ENCODE peak calls at places on chromosomes 13 and 19, in six cellular contexts. One of them, this sample, is unnamed.

GRCh38 chr19:33863436-33863835 is 66.8 kb downstream of the KCTD15 start:
- DNase-seq in GM12878: no peak
- DNase-seq in HCT116: no peak
- DNase-seq in IMR-90: no peak
- DNase-seq in K562: no peak
- DNase-seq in A549: no peak
- DNase-seq in this sample: no peak

GRCh38 chr19:510606-511100 is 3.4 kb downstream of the TPGS1 start:
- DNase-seq in A549: peak; percentile 54
- DNase-seq in IMR-90: peak; percentile 81
- DNase-seq in GM12878: peak; percentile 57
- DNase-seq in HCT116: peak; percentile 80
- DNase-seq in K562: peak; percentile 92
- DNase-seq in this sample: peak; percentile 98

GRCh38 chr13:98848736-98849135 is 96.3 kb upstream of the SLC15A1 start:
- DNase-seq in GM12878: no peak
- DNase-seq in IMR-90: peak; percentile 68
- DNase-seq in HCT116: no peak
- DNase-seq in K562: no peak
- DNase-seq in A549: no peak
- DNase-seq in this sample: no peak

GRCh38 chr19:5624154-5624663 is 1.3 kb downstream of the SAFB start:
- DNase-seq in GM12878: no peak
- DNase-seq in K562: peak; percentile 38
- DNase-seq in IMR-90: peak; percentile 61
- DNase-seq in HCT116: no peak
- DNase-seq in A549: no peak
- DNase-seq in this sample: peak; percentile 45

GRCh38 chr13:59790626-59791025 is 373.1 kb downstream of the DIAPH3 start:
- DNase-seq in GM12878: no peak
- DNase-seq in A549: no peak
- DNase-seq in IMR-90: peak; percentile 11
- DNase-seq in K562: no peak
- DNase-seq in HCT116: no peak
- DNase-seq in this sample: no peak

GRCh38 chr13:52034616-52035226 is 10.2 kb downstream of the UTP14C start:
- DNase-seq in IMR-90: peak; percentile 20
- DNase-seq in HCT116: no peak
- DNase-seq in GM12878: no peak
- DNase-seq in K562: no peak
- DNase-seq in A549: no peak
- DNase-seq in this sample: no peak

GRCh38 chr19:7292950-7293794 is 1.0 kb downstream of the INSR start:
- DNase-seq in HCT116: no peak
- DNase-seq in K562: no peak
- DNase-seq in GM12878: no peak
- DNase-seq in IMR-90: no peak
- DNase-seq in A549: no peak
- DNase-seq in this sample: peak; percentile 61

GRCh38 chr13:113288880-113289279 is 8.2 kb upstream of the LAMP1 start:
- DNase-seq in A549: no peak
- DNase-seq in K562: no peak
- DNase-seq in IMR-90: no peak
- DNase-seq in GM12878: no peak
- DNase-seq in HCT116: no peak
- DNase-seq in this sample: no peak

GRCh38 chr19:41997121-41997850 is 3.3 kb upstream of the ATP1A3 start:
- DNase-seq in A549: peak; percentile 95
- DNase-seq in HCT116: no peak
- DNase-seq in K562: peak; percentile 60
- DNase-seq in IMR-90: peak; percentile 22
- DNase-seq in GM12878: no peak
- DNase-seq in this sample: peak; percentile 91

GRCh38 chr13:113667771-113668490 is 912 bp downstream of the GRK1 start:
- DNase-seq in K562: no peak
- DNase-seq in A549: no peak
- DNase-seq in GM12878: no peak
- DNase-seq in IMR-90: no peak
- DNase-seq in HCT116: no peak
- DNase-seq in this sample: no peak

GRCh38 chr19:45468803-45469131 is 971 bp downstream of the FOSB start:
- DNase-seq in A549: no peak
- DNase-seq in HCT116: no peak
- DNase-seq in K562: no peak
- DNase-seq in GM12878: no peak
- DNase-seq in IMR-90: no peak
- DNase-seq in this sample: no peak

GRCh38 chr13:80361883-80362327 is 21.0 kb upstream of the SPRY2 start:
- DNase-seq in A549: no peak
- DNase-seq in GM12878: no peak
- DNase-seq in K562: peak; percentile 75
- DNase-seq in IMR-90: no peak
- DNase-seq in HCT116: no peak
- DNase-seq in this sample: no peak

GRCh38 chr19:42114412-42114811 is 17.8 kb downstream of the POU2F2 start:
- DNase-seq in GM12878: peak; percentile 50
- DNase-seq in IMR-90: no peak
- DNase-seq in HCT116: no peak
- DNase-seq in A549: no peak
- DNase-seq in K562: no peak
- DNase-seq in this sample: no peak

GRCh38 chr19:47344425-47344824 is 4.7 kb upstream of the DHX34 start:
- DNase-seq in GM12878: no peak
- DNase-seq in K562: no peak
- DNase-seq in IMR-90: no peak
- DNase-seq in HCT116: no peak
- DNase-seq in A549: no peak
- DNase-seq in this sample: no peak
- TF ChIP-seq CEBPB in GM12878: no peak
- TF ChIP-seq CEBPB in K562: no peak
- TF ChIP-seq CEBPB in IMR-90: no peak
- TF ChIP-seq CEBPB in HCT116: no peak
- TF ChIP-seq CEBPB in A549: no peak
- TF ChIP-seq CEBPB in this sample: no peak

GRCh38 chr13:28885191-28885590 is 65.1 kb downstream of the MTUS2 start:
- DNase-seq in HCT116: no peak
- DNase-seq in K562: no peak
- DNase-seq in A549: no peak
- DNase-seq in GM12878: no peak
- DNase-seq in IMR-90: no peak
- DNase-seq in this sample: no peak
- TF ChIP-seq CEBPB in HCT116: no peak
- TF ChIP-seq CEBPB in K562: no peak
- TF ChIP-seq CEBPB in A549: no peak
- TF ChIP-seq CEBPB in GM12878: no peak
- TF ChIP-seq CEBPB in IMR-90: no peak
- TF ChIP-seq CEBPB in this sample: no peak

GRCh38 chr13:23506071-23506820 is 64.0 kb upstream of the TNFRSF19 start:
- DNase-seq in GM12878: no peak
- DNase-seq in K562: no peak
- DNase-seq in HCT116: no peak
- DNase-seq in IMR-90: peak; percentile 39
- DNase-seq in A549: no peak
- DNase-seq in this sample: no peak
- TF ChIP-seq CEBPB in GM12878: no peak
- TF ChIP-seq CEBPB in K562: no peak
- TF ChIP-seq CEBPB in HCT116: no peak
- TF ChIP-seq CEBPB in IMR-90: no peak
- TF ChIP-seq CEBPB in A549: no peak
- TF ChIP-seq CEBPB in this sample: no peak

DNA sequence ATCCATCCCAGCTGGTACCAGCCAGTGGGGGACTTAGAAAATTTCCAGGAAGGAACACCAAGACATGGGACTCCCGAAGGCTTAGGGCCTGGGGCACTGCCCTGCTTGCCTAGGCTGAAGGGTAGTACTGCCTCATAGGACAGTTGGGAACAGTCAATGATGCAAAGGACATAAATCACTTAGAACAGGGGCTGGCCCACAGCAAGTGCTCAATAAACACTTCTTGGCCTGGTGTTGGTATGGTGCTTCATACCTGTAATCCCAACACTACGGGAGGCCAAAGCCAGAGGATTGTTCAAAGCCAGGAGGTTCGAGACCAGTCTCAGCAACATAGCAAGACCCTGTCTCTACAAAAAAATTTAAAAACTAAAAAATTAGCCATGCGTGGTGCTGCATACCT is 5.8 kb downstream of the KEAP1 start:
- DNase-seq in HCT116: no peak
- DNase-seq in A549: no peak
- DNase-seq in K562: no peak
- DNase-seq in IMR-90: no peak
- DNase-seq in GM12878: no peak
- DNase-seq in this sample: no peak
- TF ChIP-seq CEBPB in HCT116: no peak
- TF ChIP-seq CEBPB in A549: no peak
- TF ChIP-seq CEBPB in K562: no peak
- TF ChIP-seq CEBPB in IMR-90: no peak
- TF ChIP-seq CEBPB in GM12878: no peak
- TF ChIP-seq CEBPB in this sample: no peak

GRCh38 chr13:32011971-32012370 is 19.6 kb upstream of the FRY start:
- DNase-seq in A549: no peak
- DNase-seq in IMR-90: no peak
- DNase-seq in K562: no peak
- DNase-seq in HCT116: no peak
- DNase-seq in GM12878: no peak
- DNase-seq in this sample: no peak
- TF ChIP-seq CEBPB in A549: no peak
- TF ChIP-seq CEBPB in IMR-90: no peak
- TF ChIP-seq CEBPB in K562: no peak
- TF ChIP-seq CEBPB in HCT116: no peak
- TF ChIP-seq CEBPB in GM12878: no peak
- TF ChIP-seq CEBPB in this sample: no peak

GRCh38 chr13:110872034-110872767 is 42.7 kb downstream of the ANKRD10 start:
- DNase-seq in A549: no peak
- DNase-seq in HCT116: no peak
- DNase-seq in IMR-90: no peak
- DNase-seq in GM12878: no peak
- DNase-seq in K562: peak; percentile 45
- DNase-seq in this sample: peak; percentile 43

GRCh38 chr13:110874508-110874960 is 40.3 kb downstream of the ANKRD10 start:
- DNase-seq in A549: peak; percentile 68
- DNase-seq in GM12878: no peak
- DNase-seq in HCT116: peak; percentile 39
- DNase-seq in K562: peak; percentile 90
- DNase-seq in IMR-90: peak; percentile 46
- DNase-seq in this sample: no peak

GRCh38 chr13:110872768-110873638 is 41.9 kb downstream of the ANKRD10 start:
- DNase-seq in A549: no peak
- DNase-seq in IMR-90: no peak
- DNase-seq in HCT116: no peak
- DNase-seq in GM12878: no peak
- DNase-seq in K562: no peak
- DNase-seq in this sample: no peak

GRCh38 chr13:110875243-110875642 is 39.6 kb downstream of the ANKRD10 start:
- DNase-seq in HCT116: no peak
- DNase-seq in GM12878: no peak
- DNase-seq in A549: no peak
- DNase-seq in K562: peak; percentile 45
- DNase-seq in IMR-90: no peak
- DNase-seq in this sample: no peak

DNA sequence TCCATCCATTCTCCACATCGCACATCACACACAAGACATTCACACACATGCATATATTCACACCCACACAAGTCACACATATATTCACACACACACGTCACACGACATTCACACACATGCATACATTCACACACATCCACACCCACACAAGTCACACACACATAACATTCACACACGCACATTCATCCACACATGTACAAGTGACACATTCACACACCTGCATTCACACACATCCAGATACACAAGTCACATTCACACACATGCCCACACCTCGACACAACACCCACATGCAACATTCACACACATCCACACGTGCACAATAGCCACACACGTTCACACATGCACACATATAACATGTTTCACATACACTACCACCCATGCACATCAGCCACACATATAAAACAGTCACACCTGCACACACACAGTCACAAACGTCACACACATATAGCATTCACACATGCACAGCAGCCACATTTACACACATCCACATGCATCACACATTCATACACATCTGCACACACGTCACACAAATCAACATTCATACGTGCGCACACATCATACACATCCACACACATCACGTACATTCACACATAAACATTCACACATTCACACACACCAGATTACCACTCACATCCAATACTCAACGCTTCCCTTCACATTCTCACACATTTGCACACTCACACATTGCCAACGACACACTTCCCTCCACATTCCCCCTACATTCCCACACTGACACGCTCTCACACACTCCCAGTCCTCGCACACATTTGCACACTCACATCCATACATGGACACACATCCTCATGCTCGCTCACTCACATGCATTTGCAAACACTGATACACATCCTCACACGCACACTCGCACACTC is 41.0 kb downstream of the ANKRD10 start:
- DNase-seq in K562: no peak
- DNase-seq in IMR-90: no peak
- DNase-seq in HCT116: no peak
- DNase-seq in A549: no peak
- DNase-seq in GM12878: no peak
- DNase-seq in this sample: no peak
- TF ChIP-seq CEBPB in K562: no peak
- TF ChIP-seq CEBPB in IMR-90: no peak
- TF ChIP-seq CEBPB in HCT116: no peak
- TF ChIP-seq CEBPB in A549: no peak
- TF ChIP-seq CEBPB in GM12878: no peak
- TF ChIP-seq CEBPB in this sample: no peak

DNA sequence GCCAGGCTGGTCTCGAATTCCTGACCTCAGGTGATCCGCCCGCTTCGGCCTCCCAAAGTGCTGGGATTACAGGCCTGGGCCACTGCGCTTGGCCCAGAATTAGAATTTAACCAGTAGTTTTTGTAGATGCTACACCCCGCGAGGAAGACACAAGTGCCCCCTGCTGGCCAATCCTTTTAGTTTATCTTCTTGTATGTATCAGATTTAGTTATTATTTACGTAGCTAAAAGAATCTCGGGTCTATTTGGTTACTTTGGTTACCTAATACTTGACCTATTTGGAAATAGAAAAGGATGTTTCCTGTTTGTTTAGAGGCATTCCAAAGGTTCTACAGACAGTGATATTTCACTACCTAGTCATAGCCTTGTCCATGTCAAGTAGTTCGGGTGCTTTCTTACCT is 22.0 kb downstream of the MUC16 start:
- DNase-seq in K562: peak; percentile 56
- DNase-seq in IMR-90: no peak
- DNase-seq in A549: peak; percentile 7
- DNase-seq in HCT116: peak; percentile 13
- DNase-seq in GM12878: no peak
- DNase-seq in this sample: no peak
- TF ChIP-seq CEBPB in K562: no peak
- TF ChIP-seq CEBPB in IMR-90: no peak
- TF ChIP-seq CEBPB in A549: peak; percentile 32
- TF ChIP-seq CEBPB in HCT116: no peak
- TF ChIP-seq CEBPB in GM12878: no peak
- TF ChIP-seq CEBPB in this sample: no peak